ENCODE peak calls at places on chromosomes 3 and 15, in nine cellular contexts. R is neural progenitor cell; W is effector memory CD4-positive, alpha-beta T cell; M is activated T-helper 1 cell treated with anti-CD3 and anti-CD28 coated beads, Interleukin-12 subunit alpha, Interleukin-12 subunit beta, Interleukin-2, Interleukin-4 antibody, amounts not matched to agents 30 ng/mL and 10 ng/mL and 1 ng/mL, durations not matched to agents 14 hours and 24 hours and 36 hours; Y is hippocampal formation; L is NCI-H1694 treated with DMSO at 0.1 percent for 48 hours; Z is uterus; V is effector CD4-positive, alpha-beta T cell; A is fibroblast of the aortic adventitia. E is an unnamed sample.

GRCh38 chr15:56613826-56614225 is 119.5 kb downstream of the ZNF280D start:
- DNase-seq in Y (no peak), A (no peak), M (no peak), W (no peak), Z (no peak), L (no peak), V (no peak), R (no peak), E (no peak)

GRCh38 chr3:133655731-133656130 is 6.0 kb downstream of the TOPBP1 start:
- DNase-seq in Y (no peak), R (no peak), A (no peak), M (no peak), L (no peak), V (no peak), W (no peak), Z (no peak), E (no peak)

GRCh38 chr3:165837058-165837525 is at the start of gene BCHE:
- DNase-seq in V (no peak), A (peak), Y (peak), W (no peak), R (peak), L (no peak), M (no peak), Z (peak), E (no peak)

GRCh38 chr15:43776718-43777292 is at the start of gene ELL3:
- DNase-seq in M (no peak), W (peak), Z (peak), Y (no peak), A (peak), L (peak), V (peak), R (peak), E (peak)

GRCh38 chr15:25797035-25797434 is 66.1 kb downstream of the ATP10A start:
- DNase-seq in M (no peak), Z (no peak), Y (no peak), W (no peak), V (no peak), A (no peak), L (no peak), R (no peak), E (no peak)

GRCh38 chr3:37905346-37905745 is 43.7 kb downstream of the CTDSPL start:
- DNase-seq in Z (no peak), Y (no peak), M (no peak), A (peak), V (no peak), W (no peak), R (peak), L (no peak), E (no peak)

GRCh38 chr15:64009798-64010241 is 36.5 kb downstream of the DAPK2 start:
- DNase-seq in L (no peak), A (peak), Y (no peak), M (peak), W (no peak), Z (no peak), V (peak), R (no peak), E (no peak)

GRCh38 chr3:42229942-42230688 is 35.9 kb downstream of the CCK start:
- DNase-seq in A (peak), R (peak), V (no peak), Z (no peak), L (peak), W (no peak), M (no peak), Y (peak), E (no peak)

GRCh38 chr3:88113311-88114162 is 36.2 kb upstream of the C3orf38 start:
- DNase-seq in Z (peak), V (peak), R (peak), M (peak), A (peak), Y (peak), W (peak), L (no peak), E (peak)

GRCh38 chr3:64267774-64268604 is 42.7 kb upstream of the PRICKLE2 start:
- DNase-seq in Y (peak), W (no peak), M (no peak), A (peak), R (peak), Z (peak), L (no peak), V (no peak), E (peak)

GRCh38 chr3:48503406-48504050 is 446 bp downstream of the SHISA5 start:
- DNase-seq in M (no peak), Y (no peak), Z (peak), W (no peak), A (peak), R (peak), L (no peak), V (no peak), E (no peak)

GRCh38 chr3:39434574-39434973 is 28.1 kb downstream of the RPSA start:
- DNase-seq in Z (peak), M (no peak), R (no peak), V (no peak), A (peak), Y (no peak), W (no peak), L (no peak), E (no peak)

GRCh38 chr3:185152433-185153169 is at the start of gene C3orf70:
- DNase-seq in A (peak), W (no peak), R (peak), V (no peak), Y (no peak), L (peak), Z (peak), M (peak), E (peak)